ENCODE peak calls at places on chromosomes 7 and 10, in five cellular contexts. L, N, T, Q and S are unnamed samples.

GRCh38 chr7:135179321-135179925 is 8.9 kb upstream of the CYREN start:
- DNase-seq in L (no peak), N (no peak), T (no peak), Q (no peak), S (no peak)

GRCh38 chr7:43694399-43694748 is 34.9 kb downstream of the COA1 start:
- DNase-seq in L (no peak), N (peak; percentile 33), T (no peak), Q (peak; percentile 93), S (peak; percentile 90)

GRCh38 chr7:151017953-151018420 is 6.3 kb downstream of the ATG9B start:
- DNase-seq in L (peak; percentile 28), N (peak; percentile 85), T (peak; percentile 27), Q (peak; percentile 29), S (no peak)

GRCh38 chr7:28466885-28467284 is 54.6 kb downstream of the CREB5 start:
- DNase-seq in L (no peak), N (no peak), T (no peak), Q (no peak), S (no peak)

GRCh38 chr10:132883391-132883881 is 58.9 kb downstream of the CFAP46 start:
- DNase-seq in L (no peak), N (peak; percentile 13), T (no peak), Q (no peak), S (no peak)

GRCh38 chr10:70093335-70093944 is 39.2 kb downstream of the AIFM2 start:
- DNase-seq in L (no peak), N (no peak), T (no peak), Q (no peak), S (no peak)

GRCh38 chr7:131016230-131016629 is 282.2 kb upstream of the KLF14 start:
- DNase-seq in L (no peak), N (no peak), T (no peak), Q (no peak), S (peak; percentile 77)

GRCh38 chr7:112404321-112404720 is 45.9 kb upstream of the IFRD1 start:
- DNase-seq in L (no peak), N (no peak), T (no peak), Q (no peak), S (no peak)

GRCh38 chr7:107951172-107951787 is 51.7 kb downstream of the LAMB1 start:
- DNase-seq in L (no peak), N (no peak), T (no peak), Q (no peak), S (peak; percentile 10)

GRCh38 chr7:44796034-44796503 is 412 bp upstream of the PPIA start:
- DNase-seq in L (no peak), N (no peak), T (peak; percentile 71), Q (no peak), S (peak; percentile 74)

GRCh38 chr7:26078437-26079362 is 73.3 kb upstream of the NFE2L3 start:
- DNase-seq in L (peak; percentile 26), N (peak; percentile 93), T (peak; percentile 45), Q (peak; percentile 32), S (peak; percentile 50)

GRCh38 chr10:36469585-36469984 is 655.8 kb upstream of the ANKRD30A start:
- DNase-seq in L (no peak), N (peak; percentile 27), T (no peak), Q (no peak), S (peak; percentile 87)

GRCh38 chr10:78907458-78908211 is 161.1 kb upstream of the ZMIZ1 start:
- DNase-seq in L (no peak), N (no peak), T (no peak), Q (no peak), S (no peak)

GRCh38 chr7:51034531-51035264 is 252.0 kb upstream of the GRB10 start:
- DNase-seq in L (no peak), N (peak; percentile 89), T (no peak), Q (peak; percentile 51), S (peak; percentile 90)

GRCh38 chr7:80721880-80722595 is 83.6 kb downstream of the CD36 start:
- DNase-seq in L (peak; percentile 10), N (peak; percentile 69), T (no peak), Q (peak; percentile 78), S (peak; percentile 84)

GRCh38 chr7:68892211-68892610 is 706.1 kb upstream of the AUTS2 start:
- DNase-seq in L (no peak), N (no peak), T (no peak), Q (peak; percentile 12), S (peak; percentile 92)

GRCh38 chr7:124702385-124702784 is 63.2 kb downstream of the GPR37 start:
- DNase-seq in L (no peak), N (no peak), T (no peak), Q (peak; percentile 38), S (peak; percentile 56)

GRCh38 chr10:60456053-60456452 is 66.4 kb upstream of the ANK3 start:
- DNase-seq in L (no peak), N (peak; percentile 47), T (no peak), Q (no peak), S (no peak)

GRCh38 chr7:47181609-47182264 is 400.2 kb downstream of the TNS3 start:
- DNase-seq in L (peak; percentile 15), N (no peak), T (no peak), Q (no peak), S (no peak)